ENCODE peak calls at places on chromosomes 12 and 14, in ten cellular contexts. One of them, this sample, is unnamed.

GRCh38 chr12:82695531-82695930 is 8.8 kb downstream of the TMTC2 start:
- DNase-seq in GM20000: no peak
- DNase-seq in RCC 7860: no peak
- DNase-seq in MCF 10A: no peak
- DNase-seq in EL: no peak
- DNase-seq in astrocyte of the hippocampus: no peak
- DNase-seq in caudate nucleus: no peak
- DNase-seq in ovary: no peak
- DNase-seq in endothelial cell: no peak
- DNase-seq in stimulated activated CD4-positive, alpha-beta T cell treated with anti-CD3 and anti-CD28 coated beads, Interleukin-4, amount 100 ng/mL, for 4 hours: no peak
- DNase-seq in this sample: no peak

GRCh38 chr12:80679346-80680131 is 27.9 kb upstream of the MYF6 start:
- DNase-seq in EL: no peak
- DNase-seq in MCF 10A: no peak
- DNase-seq in ovary: no peak
- DNase-seq in GM20000: no peak
- DNase-seq in RCC 7860: no peak
- DNase-seq in caudate nucleus: no peak
- DNase-seq in astrocyte of the hippocampus: no peak
- DNase-seq in endothelial cell: no peak
- DNase-seq in stimulated activated CD4-positive, alpha-beta T cell treated with anti-CD3 and anti-CD28 coated beads, Interleukin-4, amount 100 ng/mL, for 4 hours: no peak
- DNase-seq in this sample: no peak

GRCh38 chr14:87000071-87000470 is 992.9 kb downstream of the GALC start:
- DNase-seq in astrocyte of the hippocampus: no peak
- DNase-seq in GM20000: no peak
- DNase-seq in MCF 10A: no peak
- DNase-seq in RCC 7860: no peak
- DNase-seq in stimulated activated CD4-positive, alpha-beta T cell treated with anti-CD3 and anti-CD28 coated beads, Interleukin-4, amount 100 ng/mL, for 4 hours: no peak
- DNase-seq in ovary: no peak
- DNase-seq in caudate nucleus: no peak
- DNase-seq in EL: no peak
- DNase-seq in endothelial cell: no peak
- DNase-seq in this sample: no peak

GRCh38 chr12:55688716-55689655 is 18.7 kb downstream of the ITGA7 start:
- DNase-seq in RCC 7860: no peak
- DNase-seq in caudate nucleus: no peak
- DNase-seq in GM20000: no peak
- DNase-seq in EL: no peak
- DNase-seq in astrocyte of the hippocampus: no peak
- DNase-seq in ovary: no peak
- DNase-seq in MCF 10A: no peak
- DNase-seq in endothelial cell: no peak
- DNase-seq in stimulated activated CD4-positive, alpha-beta T cell treated with anti-CD3 and anti-CD28 coated beads, Interleukin-4, amount 100 ng/mL, for 4 hours: no peak
- DNase-seq in this sample: no peak

GRCh38 chr12:40946612-40947194 is 241.4 kb upstream of the PDZRN4 start:
- DNase-seq in RCC 7860: peak
- DNase-seq in EL: peak
- DNase-seq in stimulated activated CD4-positive, alpha-beta T cell treated with anti-CD3 and anti-CD28 coated beads, Interleukin-4, amount 100 ng/mL, for 4 hours: no peak
- DNase-seq in astrocyte of the hippocampus: peak
- DNase-seq in GM20000: peak
- DNase-seq in MCF 10A: peak
- DNase-seq in ovary: no peak
- DNase-seq in caudate nucleus: no peak
- DNase-seq in endothelial cell: no peak
- DNase-seq in this sample: peak

GRCh38 chr14:68349900-68350323 is 443.0 kb downstream of the ZFP36L1 start:
- DNase-seq in RCC 7860: no peak
- DNase-seq in endothelial cell: no peak
- DNase-seq in astrocyte of the hippocampus: no peak
- DNase-seq in caudate nucleus: no peak
- DNase-seq in GM20000: no peak
- DNase-seq in stimulated activated CD4-positive, alpha-beta T cell treated with anti-CD3 and anti-CD28 coated beads, Interleukin-4, amount 100 ng/mL, for 4 hours: no peak
- DNase-seq in ovary: no peak
- DNase-seq in EL: no peak
- DNase-seq in MCF 10A: no peak
- DNase-seq in this sample: no peak

GRCh38 chr14:80564051-80564450 is 352.7 kb upstream of the DIO2 start:
- DNase-seq in caudate nucleus: no peak
- DNase-seq in EL: no peak
- DNase-seq in endothelial cell: no peak
- DNase-seq in astrocyte of the hippocampus: no peak
- DNase-seq in MCF 10A: no peak
- DNase-seq in RCC 7860: no peak
- DNase-seq in ovary: no peak
- DNase-seq in stimulated activated CD4-positive, alpha-beta T cell treated with anti-CD3 and anti-CD28 coated beads, Interleukin-4, amount 100 ng/mL, for 4 hours: no peak
- DNase-seq in GM20000: no peak
- DNase-seq in this sample: no peak

GRCh38 chr12:32893458-32893857 is 3.1 kb downstream of the PKP2 start:
- DNase-seq in endothelial cell: no peak
- DNase-seq in stimulated activated CD4-positive, alpha-beta T cell treated with anti-CD3 and anti-CD28 coated beads, Interleukin-4, amount 100 ng/mL, for 4 hours: no peak
- DNase-seq in GM20000: no peak
- DNase-seq in caudate nucleus: no peak
- DNase-seq in astrocyte of the hippocampus: no peak
- DNase-seq in EL: no peak
- DNase-seq in MCF 10A: no peak
- DNase-seq in ovary: no peak
- DNase-seq in RCC 7860: no peak
- DNase-seq in this sample: no peak

GRCh38 chr12:94200695-94201094 is 52.3 kb downstream of the PLXNC1 start:
- DNase-seq in GM20000: no peak
- DNase-seq in EL: no peak
- DNase-seq in RCC 7860: no peak
- DNase-seq in endothelial cell: no peak
- DNase-seq in astrocyte of the hippocampus: no peak
- DNase-seq in stimulated activated CD4-positive, alpha-beta T cell treated with anti-CD3 and anti-CD28 coated beads, Interleukin-4, amount 100 ng/mL, for 4 hours: no peak
- DNase-seq in ovary: no peak
- DNase-seq in MCF 10A: no peak
- DNase-seq in caudate nucleus: no peak
- DNase-seq in this sample: no peak

GRCh38 chr12:68349921-68350606 is 17.9 kb upstream of the MDM1 start:
- DNase-seq in MCF 10A: no peak
- DNase-seq in ovary: no peak
- DNase-seq in caudate nucleus: no peak
- DNase-seq in endothelial cell: no peak
- DNase-seq in RCC 7860: peak
- DNase-seq in astrocyte of the hippocampus: no peak
- DNase-seq in stimulated activated CD4-positive, alpha-beta T cell treated with anti-CD3 and anti-CD28 coated beads, Interleukin-4, amount 100 ng/mL, for 4 hours: no peak
- DNase-seq in GM20000: no peak
- DNase-seq in EL: no peak
- DNase-seq in this sample: no peak

GRCh38 chr14:102764220-102764671 is 13.0 kb upstream of the TRAF3 start:
- DNase-seq in endothelial cell: no peak
- DNase-seq in astrocyte of the hippocampus: no peak
- DNase-seq in MCF 10A: no peak
- DNase-seq in ovary: no peak
- DNase-seq in stimulated activated CD4-positive, alpha-beta T cell treated with anti-CD3 and anti-CD28 coated beads, Interleukin-4, amount 100 ng/mL, for 4 hours: no peak
- DNase-seq in EL: no peak
- DNase-seq in caudate nucleus: no peak
- DNase-seq in GM20000: peak
- DNase-seq in RCC 7860: no peak
- DNase-seq in this sample: no peak

GRCh38 chr12:104615048-104615561 is 158.4 kb downstream of the CHST11 start:
- DNase-seq in RCC 7860: no peak
- DNase-seq in stimulated activated CD4-positive, alpha-beta T cell treated with anti-CD3 and anti-CD28 coated beads, Interleukin-4, amount 100 ng/mL, for 4 hours: no peak
- DNase-seq in EL: no peak
- DNase-seq in ovary: no peak
- DNase-seq in astrocyte of the hippocampus: no peak
- DNase-seq in MCF 10A: no peak
- DNase-seq in endothelial cell: no peak
- DNase-seq in caudate nucleus: no peak
- DNase-seq in GM20000: no peak
- DNase-seq in this sample: no peak

GRCh38 chr14:72740504-72740961 is 153.4 kb downstream of the DPF3 start:
- DNase-seq in astrocyte of the hippocampus: no peak
- DNase-seq in MCF 10A: no peak
- DNase-seq in RCC 7860: no peak
- DNase-seq in ovary: no peak
- DNase-seq in endothelial cell: no peak
- DNase-seq in EL: no peak
- DNase-seq in stimulated activated CD4-positive, alpha-beta T cell treated with anti-CD3 and anti-CD28 coated beads, Interleukin-4, amount 100 ng/mL, for 4 hours: no peak
- DNase-seq in GM20000: no peak
- DNase-seq in caudate nucleus: no peak
- DNase-seq in this sample: no peak

GRCh38 chr14:69464379-69464778 is 20.1 kb upstream of the PLEKHD1 start:
- DNase-seq in EL: no peak
- DNase-seq in caudate nucleus: no peak
- DNase-seq in ovary: no peak
- DNase-seq in astrocyte of the hippocampus: peak
- DNase-seq in endothelial cell: no peak
- DNase-seq in GM20000: no peak
- DNase-seq in RCC 7860: no peak
- DNase-seq in stimulated activated CD4-positive, alpha-beta T cell treated with anti-CD3 and anti-CD28 coated beads, Interleukin-4, amount 100 ng/mL, for 4 hours: no peak
- DNase-seq in MCF 10A: no peak
- DNase-seq in this sample: no peak

GRCh38 chr12:79420146-79420618 is 270.6 kb downstream of the PAWR start:
- DNase-seq in caudate nucleus: no peak
- DNase-seq in GM20000: no peak
- DNase-seq in RCC 7860: peak
- DNase-seq in endothelial cell: no peak
- DNase-seq in astrocyte of the hippocampus: peak
- DNase-seq in ovary: no peak
- DNase-seq in EL: peak
- DNase-seq in MCF 10A: peak
- DNase-seq in stimulated activated CD4-positive, alpha-beta T cell treated with anti-CD3 and anti-CD28 coated beads, Interleukin-4, amount 100 ng/mL, for 4 hours: no peak
- DNase-seq in this sample: peak

GRCh38 chr12:6778212-6778570 is 5.9 kb downstream of the LAG3 start:
- DNase-seq in GM20000: no peak
- DNase-seq in endothelial cell: peak
- DNase-seq in EL: peak
- DNase-seq in stimulated activated CD4-positive, alpha-beta T cell treated with anti-CD3 and anti-CD28 coated beads, Interleukin-4, amount 100 ng/mL, for 4 hours: no peak
- DNase-seq in caudate nucleus: peak
- DNase-seq in ovary: peak
- DNase-seq in astrocyte of the hippocampus: peak
- DNase-seq in MCF 10A: no peak
- DNase-seq in RCC 7860: no peak
- DNase-seq in this sample: peak